ENCODE peak calls at places on chromosome 4, in eight cellular contexts. One of them, this sample, is unnamed.

GRCh38 chr4:39892988-39893692 is 84.6 kb downstream of the PDS5A start:
- DNase-seq in kidney: no peak
- DNase-seq in HCT116: no peak
- DNase-seq in DND-41: no peak
- DNase-seq in hepatocyte: no peak
- DNase-seq in K562: no peak
- DNase-seq in endothelial cell of umbilical vein: no peak
- DNase-seq in left ventricle myocardium inferior: no peak
- DNase-seq in this sample: no peak

GRCh38 chr4:80173841-80174240 is 23.5 kb upstream of the PRDM8 start:
- DNase-seq in kidney: no peak
- DNase-seq in HCT116: no peak
- DNase-seq in DND-41: no peak
- DNase-seq in hepatocyte: no peak
- DNase-seq in K562: no peak
- DNase-seq in endothelial cell of umbilical vein: no peak
- DNase-seq in left ventricle myocardium inferior: no peak
- DNase-seq in this sample: no peak

GRCh38 chr4:78864405-78865024 is 74.7 kb downstream of the PAQR3 start:
- DNase-seq in kidney: no peak
- DNase-seq in HCT116: peak; percentile 64
- DNase-seq in DND-41: peak; percentile 30
- DNase-seq in hepatocyte: peak; percentile 83
- DNase-seq in K562: peak; percentile 24
- DNase-seq in endothelial cell of umbilical vein: peak; percentile 85
- DNase-seq in left ventricle myocardium inferior: no peak
- DNase-seq in this sample: peak; percentile 80

GRCh38 chr4:85650908-85651307 is 176.0 kb downstream of the ARHGAP24 start:
- DNase-seq in kidney: no peak
- DNase-seq in HCT116: no peak
- DNase-seq in DND-41: no peak
- DNase-seq in hepatocyte: no peak
- DNase-seq in K562: no peak
- DNase-seq in endothelial cell of umbilical vein: no peak
- DNase-seq in left ventricle myocardium inferior: no peak
- DNase-seq in this sample: peak; percentile 66

GRCh38 chr4:113316879-113317278 is 267.4 kb downstream of the ANK2 start:
- DNase-seq in kidney: no peak
- DNase-seq in HCT116: no peak
- DNase-seq in DND-41: no peak
- DNase-seq in hepatocyte: no peak
- DNase-seq in K562: no peak
- DNase-seq in endothelial cell of umbilical vein: no peak
- DNase-seq in left ventricle myocardium inferior: no peak
- DNase-seq in this sample: no peak

GRCh38 chr4:184437988-184438774 is 36.2 kb downstream of the IRF2 start:
- DNase-seq in kidney: no peak
- DNase-seq in HCT116: no peak
- DNase-seq in DND-41: no peak
- DNase-seq in hepatocyte: no peak
- DNase-seq in K562: no peak
- DNase-seq in endothelial cell of umbilical vein: no peak
- DNase-seq in left ventricle myocardium inferior: no peak
- DNase-seq in this sample: no peak

GRCh38 chr4:48543796-48544195 is 53.7 kb downstream of the ZAR1 start:
- DNase-seq in kidney: no peak
- DNase-seq in HCT116: no peak
- DNase-seq in DND-41: no peak
- DNase-seq in hepatocyte: no peak
- DNase-seq in K562: no peak
- DNase-seq in endothelial cell of umbilical vein: peak; percentile 21
- DNase-seq in left ventricle myocardium inferior: no peak
- DNase-seq in this sample: no peak

GRCh38 chr4:184265566-184266351 is 48.1 kb upstream of the ENPP6 start:
- DNase-seq in kidney: no peak
- DNase-seq in HCT116: peak; percentile 7
- DNase-seq in DND-41: no peak
- DNase-seq in hepatocyte: no peak
- DNase-seq in K562: peak; percentile 37
- DNase-seq in endothelial cell of umbilical vein: peak; percentile 55
- DNase-seq in left ventricle myocardium inferior: no peak
- DNase-seq in this sample: no peak

GRCh38 chr4:71396382-71396781 is 57.6 kb downstream of the SLC4A4 start:
- DNase-seq in kidney: no peak
- DNase-seq in HCT116: no peak
- DNase-seq in DND-41: no peak
- DNase-seq in hepatocyte: peak; percentile 8
- DNase-seq in K562: no peak
- DNase-seq in endothelial cell of umbilical vein: no peak
- DNase-seq in left ventricle myocardium inferior: no peak
- DNase-seq in this sample: peak; percentile 72

GRCh38 chr4:86184216-86184915 is 175.5 kb downstream of the MAPK10 start:
- DNase-seq in kidney: no peak
- DNase-seq in HCT116: no peak
- DNase-seq in DND-41: no peak
- DNase-seq in hepatocyte: no peak
- DNase-seq in K562: no peak
- DNase-seq in endothelial cell of umbilical vein: no peak
- DNase-seq in left ventricle myocardium inferior: no peak
- DNase-seq in this sample: no peak

GRCh38 chr4:88528861-88529260 is 5.3 kb upstream of the PYURF start:
- DNase-seq in kidney: no peak
- DNase-seq in HCT116: no peak
- DNase-seq in DND-41: no peak
- DNase-seq in hepatocyte: no peak
- DNase-seq in K562: no peak
- DNase-seq in endothelial cell of umbilical vein: peak; percentile 25
- DNase-seq in left ventricle myocardium inferior: no peak
- DNase-seq in this sample: no peak

GRCh38 chr4:86223472-86223871 is 136.4 kb downstream of the MAPK10 start:
- DNase-seq in kidney: no peak
- DNase-seq in HCT116: peak; percentile 66
- DNase-seq in DND-41: peak; percentile 36
- DNase-seq in hepatocyte: peak; percentile 14
- DNase-seq in K562: peak; percentile 24
- DNase-seq in endothelial cell of umbilical vein: peak; percentile 18
- DNase-seq in left ventricle myocardium inferior: no peak
- DNase-seq in this sample: peak; percentile 33

GRCh38 chr4:113591982-113592381 is 169.6 kb downstream of the CAMK2D start:
- DNase-seq in kidney: no peak
- DNase-seq in HCT116: no peak
- DNase-seq in DND-41: peak; percentile 10
- DNase-seq in hepatocyte: no peak
- DNase-seq in K562: no peak
- DNase-seq in endothelial cell of umbilical vein: no peak
- DNase-seq in left ventricle myocardium inferior: no peak
- DNase-seq in this sample: no peak

DNA sequence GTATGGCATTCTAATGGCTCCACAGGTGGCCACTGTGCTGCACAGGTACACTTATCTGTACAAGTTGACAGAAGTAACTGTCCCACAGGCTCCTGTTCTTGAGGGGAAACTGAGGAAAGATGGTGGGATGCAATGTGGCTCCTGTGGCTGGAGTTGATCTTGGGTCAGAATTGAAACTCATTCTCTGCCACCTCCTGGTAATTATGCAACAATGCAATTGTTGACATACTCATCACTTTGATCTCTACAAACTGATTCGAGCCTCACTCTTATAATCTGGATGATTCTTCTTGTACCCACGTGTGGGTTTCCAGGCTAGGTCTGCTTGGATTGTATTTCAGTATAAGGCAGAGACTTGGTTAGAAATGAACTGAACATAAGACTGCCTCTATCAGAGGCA is 148.8 kb downstream of the CCNG2 start:
- DNase-seq in kidney: no peak
- DNase-seq in HCT116: no peak
- DNase-seq in DND-41: no peak
- DNase-seq in hepatocyte: no peak
- DNase-seq in K562: no peak
- DNase-seq in endothelial cell of umbilical vein: no peak
- DNase-seq in left ventricle myocardium inferior: no peak
- DNase-seq in this sample: no peak
- TF ChIP-seq CTCF in kidney: no peak
- TF ChIP-seq CTCF in HCT116: no peak
- TF ChIP-seq CTCF in DND-41: peak; percentile 16
- TF ChIP-seq CTCF in hepatocyte: no peak
- TF ChIP-seq CTCF in K562: no peak
- TF ChIP-seq CTCF in endothelial cell of umbilical vein: no peak
- TF ChIP-seq CTCF in left ventricle myocardium inferior: no peak
- TF ChIP-seq CTCF in this sample: peak; percentile 31

GRCh38 chr4:68347845-68348244 is 2.0 kb downstream of the YTHDC1 start:
- DNase-seq in kidney: no peak
- DNase-seq in HCT116: no peak
- DNase-seq in DND-41: no peak
- DNase-seq in hepatocyte: no peak
- DNase-seq in K562: no peak
- DNase-seq in endothelial cell of umbilical vein: peak; percentile 14
- DNase-seq in left ventricle myocardium inferior: no peak
- DNase-seq in this sample: peak; percentile 13

GRCh38 chr4:68348577-68348976 is 1.3 kb downstream of the YTHDC1 start:
- DNase-seq in kidney: no peak
- DNase-seq in HCT116: no peak
- DNase-seq in DND-41: no peak
- DNase-seq in hepatocyte: no peak
- DNase-seq in K562: no peak
- DNase-seq in endothelial cell of umbilical vein: peak; percentile 26
- DNase-seq in left ventricle myocardium inferior: no peak
- DNase-seq in this sample: no peak

GRCh38 chr4:68344785-68345184 is 5.1 kb downstream of the YTHDC1 start:
- DNase-seq in kidney: no peak
- DNase-seq in HCT116: no peak
- DNase-seq in DND-41: no peak
- DNase-seq in hepatocyte: no peak
- DNase-seq in K562: no peak
- DNase-seq in endothelial cell of umbilical vein: no peak
- DNase-seq in left ventricle myocardium inferior: no peak
- DNase-seq in this sample: no peak

GRCh38 chr4:68344049-68344448 is 5.8 kb downstream of the YTHDC1 start:
- DNase-seq in kidney: no peak
- DNase-seq in HCT116: no peak
- DNase-seq in DND-41: no peak
- DNase-seq in hepatocyte: no peak
- DNase-seq in K562: no peak
- DNase-seq in endothelial cell of umbilical vein: no peak
- DNase-seq in left ventricle myocardium inferior: no peak
- DNase-seq in this sample: peak; percentile 21

DNA sequence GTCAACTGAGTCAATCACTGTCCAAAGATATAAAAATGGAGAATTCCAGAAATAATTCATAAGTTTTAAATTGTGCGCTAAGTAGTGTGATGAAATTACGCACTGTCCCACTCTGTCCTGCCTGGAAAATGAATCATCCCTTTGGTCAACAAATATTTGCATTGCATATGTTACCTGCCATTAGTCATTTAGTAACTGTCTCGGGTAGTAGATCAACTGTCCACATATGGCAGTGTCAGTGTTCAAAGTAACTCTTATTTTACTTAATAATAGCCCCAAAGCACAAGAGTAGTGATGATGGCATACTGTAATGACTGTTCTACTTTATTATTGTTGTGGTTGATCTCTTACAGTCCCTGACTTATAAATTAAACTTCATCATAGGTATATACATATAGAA is 3.4 kb downstream of the YTHDC1 start:
- DNase-seq in kidney: no peak
- DNase-seq in HCT116: no peak
- DNase-seq in DND-41: no peak
- DNase-seq in hepatocyte: peak; percentile 23
- DNase-seq in K562: no peak
- DNase-seq in endothelial cell of umbilical vein: no peak
- DNase-seq in left ventricle myocardium inferior: no peak
- DNase-seq in this sample: peak; percentile 92
- H3K4me3 ChIP-seq in kidney: peak overlapping the region; percentile 94
- H3K4me3 ChIP-seq in HCT116: no peak overlapping the region
- H3K4me3 ChIP-seq in DND-41: peak overlapping the region; percentile 36
- H3K4me3 ChIP-seq in hepatocyte: peak overlapping the region; percentile 68
- H3K4me3 ChIP-seq in K562: no peak overlapping the region
- H3K4me3 ChIP-seq in endothelial cell of umbilical vein: no peak overlapping the region
- H3K4me3 ChIP-seq in left ventricle myocardium inferior: peak overlapping the region; percentile 94
- H3K4me3 ChIP-seq in this sample: peak overlapping the region; percentile 98

DNA sequence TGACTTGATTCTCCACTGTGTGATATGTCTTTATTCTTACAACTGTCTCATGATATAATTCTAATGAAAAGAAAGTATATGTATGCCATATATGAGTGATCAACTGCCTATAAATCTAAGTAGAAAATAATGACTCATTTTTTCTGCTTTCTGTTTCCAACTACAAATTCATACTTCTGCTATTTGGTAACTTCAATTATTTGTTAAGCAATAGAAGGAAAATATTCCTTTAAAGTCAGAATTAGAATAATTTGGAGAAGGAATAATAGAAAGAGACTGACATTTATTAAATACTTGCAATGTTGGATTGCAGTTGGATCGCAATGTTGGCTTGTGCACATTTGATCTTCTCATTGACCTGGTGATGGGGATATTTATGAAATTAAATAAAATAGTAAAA is 204.2 kb upstream of the PACRGL start:
- DNase-seq in kidney: no peak
- DNase-seq in HCT116: no peak
- DNase-seq in DND-41: no peak
- DNase-seq in hepatocyte: no peak
- DNase-seq in K562: no peak
- DNase-seq in endothelial cell of umbilical vein: no peak
- DNase-seq in left ventricle myocardium inferior: no peak
- DNase-seq in this sample: no peak
- H3K36me3 ChIP-seq in kidney: no peaks in the 10 kb centered on the region
- H3K36me3 ChIP-seq in HCT116: no peaks in the 10 kb centered on the region
- H3K36me3 ChIP-seq in DND-41: no peaks in the 10 kb centered on the region
- H3K36me3 ChIP-seq in hepatocyte: no peaks in the 10 kb centered on the region
- H3K36me3 ChIP-seq in K562: no peaks in the 10 kb centered on the region
- H3K36me3 ChIP-seq in endothelial cell of umbilical vein: no peaks in the 10 kb centered on the region
- H3K36me3 ChIP-seq in left ventricle myocardium inferior: no peaks in the 10 kb centered on the region
- H3K36me3 ChIP-seq in this sample: no peaks in the 10 kb centered on the region

DNA sequence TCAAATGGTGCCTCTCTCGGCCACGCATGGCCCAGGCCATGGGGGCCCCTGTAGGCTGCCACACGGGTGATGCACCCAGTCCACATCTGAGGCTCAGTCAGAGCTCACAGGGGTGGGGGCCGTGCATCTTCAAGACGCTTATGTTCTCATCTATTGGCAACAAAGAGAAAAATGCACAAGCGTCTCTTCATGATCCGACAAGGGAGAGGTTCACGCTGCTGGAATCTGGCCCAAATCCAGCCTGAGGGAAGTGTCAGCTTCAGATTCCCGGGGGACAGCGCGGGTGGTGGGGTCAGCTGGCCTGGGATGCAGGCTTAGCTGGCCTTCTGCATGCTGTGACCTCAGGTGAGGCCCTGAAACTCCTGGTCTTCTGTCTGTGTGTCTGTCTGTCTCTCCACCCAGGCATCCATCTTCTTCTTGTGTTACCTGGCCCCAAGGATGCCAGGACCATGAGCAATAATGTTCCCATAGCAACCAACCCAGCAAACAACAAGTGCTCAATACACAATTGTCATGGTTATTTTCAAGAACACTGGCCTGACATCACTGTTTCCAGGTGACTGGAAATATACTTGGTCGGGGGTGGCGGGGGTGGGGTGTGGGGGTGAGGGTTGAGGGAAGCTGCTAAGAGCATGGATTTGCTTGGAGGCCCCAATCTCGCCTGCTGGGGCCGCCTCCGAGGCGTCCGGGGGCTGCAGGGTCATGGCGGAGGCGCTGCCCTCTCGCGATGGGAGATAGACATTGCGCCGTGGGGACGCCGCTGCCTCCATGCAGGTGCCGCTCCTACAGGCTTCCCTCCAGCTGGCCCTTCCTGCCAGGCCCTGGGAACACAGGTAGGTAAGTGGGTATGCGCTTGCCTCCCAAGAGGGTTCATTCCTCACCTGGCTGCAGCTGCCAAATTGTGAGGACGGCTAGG is 48.3 kb downstream of the ABLIM2 start:
- DNase-seq in kidney: peak; percentile 68
- DNase-seq in HCT116: no peak
- DNase-seq in DND-41: no peak
- DNase-seq in hepatocyte: peak; percentile 51
- DNase-seq in K562: peak; percentile 44
- DNase-seq in endothelial cell of umbilical vein: no peak
- DNase-seq in left ventricle myocardium inferior: no peak
- DNase-seq in this sample: peak; percentile 83
- TF ChIP-seq CTCF in kidney: no peak
- TF ChIP-seq CTCF in HCT116: no peak
- TF ChIP-seq CTCF in DND-41: no peak
- TF ChIP-seq CTCF in hepatocyte: peak; percentile 31
- TF ChIP-seq CTCF in K562: peak; percentile 36
- TF ChIP-seq CTCF in endothelial cell of umbilical vein: peak; percentile 31
- TF ChIP-seq CTCF in left ventricle myocardium inferior: no peak
- TF ChIP-seq CTCF in this sample: peak; percentile 29

This sample was measured in bronchial epithelial cell.